ENCODE peak calls at places on chromosomes 7 and 10, in seven cellular contexts. One of them, this sample, is unnamed.

GRCh38 chr7:128274890-128275603 is 34.0 kb downstream of the LEP start:
- DNase-seq in stimulated activated CD8-positive, alpha-beta memory T cell treated with anti-CD3 and anti-CD28 coated beads, Interleukin-4, amount 100 ng/mL, for 1 hour: no peak
- DNase-seq in NCI-H774: no peak
- DNase-seq in effector CD4-positive, alpha-beta T cell: no peak
- DNase-seq in iPS DF 6.9: no peak
- DNase-seq in left ventricle myocardium superior: no peak
- DNase-seq in cardiac muscle cell: no peak
- DNase-seq in this sample: no peak

GRCh38 chr10:8074881-8075280 is 20.4 kb downstream of the GATA3 start:
- DNase-seq in stimulated activated CD8-positive, alpha-beta memory T cell treated with anti-CD3 and anti-CD28 coated beads, Interleukin-4, amount 100 ng/mL, for 1 hour: no peak
- DNase-seq in NCI-H774: no peak
- DNase-seq in effector CD4-positive, alpha-beta T cell: no peak
- DNase-seq in iPS DF 6.9: no peak
- DNase-seq in left ventricle myocardium superior: no peak
- DNase-seq in cardiac muscle cell: no peak
- DNase-seq in this sample: no peak

GRCh38 chr10:10533417-10533816 is 484.3 kb upstream of the CELF2 start:
- DNase-seq in stimulated activated CD8-positive, alpha-beta memory T cell treated with anti-CD3 and anti-CD28 coated beads, Interleukin-4, amount 100 ng/mL, for 1 hour: no peak
- DNase-seq in NCI-H774: no peak
- DNase-seq in effector CD4-positive, alpha-beta T cell: no peak
- DNase-seq in iPS DF 6.9: no peak
- DNase-seq in left ventricle myocardium superior: no peak
- DNase-seq in cardiac muscle cell: no peak
- DNase-seq in this sample: no peak

GRCh38 chr10:29957887-29958330 is 101.5 kb downstream of the JCAD start:
- DNase-seq in stimulated activated CD8-positive, alpha-beta memory T cell treated with anti-CD3 and anti-CD28 coated beads, Interleukin-4, amount 100 ng/mL, for 1 hour: no peak
- DNase-seq in NCI-H774: no peak
- DNase-seq in effector CD4-positive, alpha-beta T cell: no peak
- DNase-seq in iPS DF 6.9: no peak
- DNase-seq in left ventricle myocardium superior: peak
- DNase-seq in cardiac muscle cell: no peak
- DNase-seq in this sample: no peak

GRCh38 chr10:24989867-24990266 is 26.1 kb downstream of the ENKUR start:
- DNase-seq in stimulated activated CD8-positive, alpha-beta memory T cell treated with anti-CD3 and anti-CD28 coated beads, Interleukin-4, amount 100 ng/mL, for 1 hour: no peak
- DNase-seq in NCI-H774: no peak
- DNase-seq in effector CD4-positive, alpha-beta T cell: no peak
- DNase-seq in iPS DF 6.9: no peak
- DNase-seq in left ventricle myocardium superior: no peak
- DNase-seq in cardiac muscle cell: no peak
- DNase-seq in this sample: no peak

GRCh38 chr10:52729259-52730104 is 43.1 kb downstream of the MBL2 start:
- DNase-seq in stimulated activated CD8-positive, alpha-beta memory T cell treated with anti-CD3 and anti-CD28 coated beads, Interleukin-4, amount 100 ng/mL, for 1 hour: no peak
- DNase-seq in NCI-H774: peak
- DNase-seq in effector CD4-positive, alpha-beta T cell: no peak
- DNase-seq in iPS DF 6.9: no peak
- DNase-seq in left ventricle myocardium superior: no peak
- DNase-seq in cardiac muscle cell: peak
- DNase-seq in this sample: no peak

GRCh38 chr10:44985175-44985681 is 6.6 kb upstream of the DEPP1 start:
- DNase-seq in stimulated activated CD8-positive, alpha-beta memory T cell treated with anti-CD3 and anti-CD28 coated beads, Interleukin-4, amount 100 ng/mL, for 1 hour: no peak
- DNase-seq in NCI-H774: no peak
- DNase-seq in effector CD4-positive, alpha-beta T cell: no peak
- DNase-seq in iPS DF 6.9: no peak
- DNase-seq in left ventricle myocardium superior: no peak
- DNase-seq in cardiac muscle cell: no peak
- DNase-seq in this sample: no peak

GRCh38 chr10:84089162-84089561 is 50.1 kb upstream of the GHITM start:
- DNase-seq in stimulated activated CD8-positive, alpha-beta memory T cell treated with anti-CD3 and anti-CD28 coated beads, Interleukin-4, amount 100 ng/mL, for 1 hour: no peak
- DNase-seq in NCI-H774: no peak
- DNase-seq in effector CD4-positive, alpha-beta T cell: no peak
- DNase-seq in iPS DF 6.9: no peak
- DNase-seq in left ventricle myocardium superior: no peak
- DNase-seq in cardiac muscle cell: no peak
- DNase-seq in this sample: no peak

GRCh38 chr7:122219253-122219865 is 75.3 kb upstream of the AASS start:
- DNase-seq in stimulated activated CD8-positive, alpha-beta memory T cell treated with anti-CD3 and anti-CD28 coated beads, Interleukin-4, amount 100 ng/mL, for 1 hour: no peak
- DNase-seq in NCI-H774: no peak
- DNase-seq in effector CD4-positive, alpha-beta T cell: no peak
- DNase-seq in iPS DF 6.9: no peak
- DNase-seq in left ventricle myocardium superior: no peak
- DNase-seq in cardiac muscle cell: peak
- DNase-seq in this sample: no peak

GRCh38 chr10:36704124-36704523 is 421.3 kb upstream of the ANKRD30A start:
- DNase-seq in stimulated activated CD8-positive, alpha-beta memory T cell treated with anti-CD3 and anti-CD28 coated beads, Interleukin-4, amount 100 ng/mL, for 1 hour: no peak
- DNase-seq in NCI-H774: no peak
- DNase-seq in effector CD4-positive, alpha-beta T cell: no peak
- DNase-seq in iPS DF 6.9: no peak
- DNase-seq in left ventricle myocardium superior: no peak
- DNase-seq in cardiac muscle cell: no peak
- DNase-seq in this sample: no peak

GRCh38 chr10:5975641-5976473 is 1.5 kb downstream of the IL15RA start:
- DNase-seq in stimulated activated CD8-positive, alpha-beta memory T cell treated with anti-CD3 and anti-CD28 coated beads, Interleukin-4, amount 100 ng/mL, for 1 hour: no peak
- DNase-seq in NCI-H774: no peak
- DNase-seq in effector CD4-positive, alpha-beta T cell: no peak
- DNase-seq in iPS DF 6.9: no peak
- DNase-seq in left ventricle myocardium superior: peak
- DNase-seq in cardiac muscle cell: no peak
- DNase-seq in this sample: peak

GRCh38 chr10:77177161-77177560 is 460.4 kb downstream of the KCNMA1 start:
- DNase-seq in stimulated activated CD8-positive, alpha-beta memory T cell treated with anti-CD3 and anti-CD28 coated beads, Interleukin-4, amount 100 ng/mL, for 1 hour: no peak
- DNase-seq in NCI-H774: no peak
- DNase-seq in effector CD4-positive, alpha-beta T cell: no peak
- DNase-seq in iPS DF 6.9: no peak
- DNase-seq in left ventricle myocardium superior: no peak
- DNase-seq in cardiac muscle cell: no peak
- DNase-seq in this sample: no peak

GRCh38 chr7:131692131-131692960 is 135.9 kb upstream of the PODXL start:
- DNase-seq in stimulated activated CD8-positive, alpha-beta memory T cell treated with anti-CD3 and anti-CD28 coated beads, Interleukin-4, amount 100 ng/mL, for 1 hour: no peak
- DNase-seq in NCI-H774: peak
- DNase-seq in effector CD4-positive, alpha-beta T cell: no peak
- DNase-seq in iPS DF 6.9: peak
- DNase-seq in left ventricle myocardium superior: peak
- DNase-seq in cardiac muscle cell: peak
- DNase-seq in this sample: no peak

GRCh38 chr7:44633254-44634186 is 27.1 kb downstream of the OGDH start:
- DNase-seq in stimulated activated CD8-positive, alpha-beta memory T cell treated with anti-CD3 and anti-CD28 coated beads, Interleukin-4, amount 100 ng/mL, for 1 hour: no peak
- DNase-seq in NCI-H774: no peak
- DNase-seq in effector CD4-positive, alpha-beta T cell: peak
- DNase-seq in iPS DF 6.9: no peak
- DNase-seq in left ventricle myocardium superior: peak
- DNase-seq in cardiac muscle cell: no peak
- DNase-seq in this sample: peak

GRCh38 chr10:75099952-75100763 is 11.3 kb upstream of the SAMD8 start:
- DNase-seq in stimulated activated CD8-positive, alpha-beta memory T cell treated with anti-CD3 and anti-CD28 coated beads, Interleukin-4, amount 100 ng/mL, for 1 hour: peak
- DNase-seq in NCI-H774: peak
- DNase-seq in effector CD4-positive, alpha-beta T cell: peak
- DNase-seq in iPS DF 6.9: no peak
- DNase-seq in left ventricle myocardium superior: peak
- DNase-seq in cardiac muscle cell: peak
- DNase-seq in this sample: peak

GRCh38 chr7:157699357-157700013 is 362.7 kb downstream of the DNAJB6 start:
- DNase-seq in stimulated activated CD8-positive, alpha-beta memory T cell treated with anti-CD3 and anti-CD28 coated beads, Interleukin-4, amount 100 ng/mL, for 1 hour: no peak
- DNase-seq in NCI-H774: no peak
- DNase-seq in effector CD4-positive, alpha-beta T cell: no peak
- DNase-seq in iPS DF 6.9: no peak
- DNase-seq in left ventricle myocardium superior: no peak
- DNase-seq in cardiac muscle cell: no peak
- DNase-seq in this sample: no peak

GRCh38 chr7:1961776-1962276 is 270.9 kb downstream of the MAD1L1 start:
- DNase-seq in stimulated activated CD8-positive, alpha-beta memory T cell treated with anti-CD3 and anti-CD28 coated beads, Interleukin-4, amount 100 ng/mL, for 1 hour: no peak
- DNase-seq in NCI-H774: no peak
- DNase-seq in effector CD4-positive, alpha-beta T cell: peak
- DNase-seq in iPS DF 6.9: no peak
- DNase-seq in left ventricle myocardium superior: no peak
- DNase-seq in cardiac muscle cell: no peak
- DNase-seq in this sample: no peak

GRCh38 chr7:46486264-46487206 is 565.5 kb upstream of the IGFBP3 start:
- DNase-seq in stimulated activated CD8-positive, alpha-beta memory T cell treated with anti-CD3 and anti-CD28 coated beads, Interleukin-4, amount 100 ng/mL, for 1 hour: no peak
- DNase-seq in NCI-H774: no peak
- DNase-seq in effector CD4-positive, alpha-beta T cell: no peak
- DNase-seq in iPS DF 6.9: no peak
- DNase-seq in left ventricle myocardium superior: peak
- DNase-seq in cardiac muscle cell: no peak
- DNase-seq in this sample: no peak

GRCh38 chr10:7622969-7623368 is 43.8 kb downstream of the ITIH5 start:
- DNase-seq in stimulated activated CD8-positive, alpha-beta memory T cell treated with anti-CD3 and anti-CD28 coated beads, Interleukin-4, amount 100 ng/mL, for 1 hour: no peak
- DNase-seq in NCI-H774: peak
- DNase-seq in effector CD4-positive, alpha-beta T cell: no peak
- DNase-seq in iPS DF 6.9: peak
- DNase-seq in left ventricle myocardium superior: peak
- DNase-seq in cardiac muscle cell: peak
- DNase-seq in this sample: no peak

GRCh38 chr10:90175161-90175681 is 473.8 kb downstream of the KIF20B start:
- DNase-seq in stimulated activated CD8-positive, alpha-beta memory T cell treated with anti-CD3 and anti-CD28 coated beads, Interleukin-4, amount 100 ng/mL, for 1 hour: no peak
- DNase-seq in NCI-H774: no peak
- DNase-seq in effector CD4-positive, alpha-beta T cell: no peak
- DNase-seq in iPS DF 6.9: no peak
- DNase-seq in left ventricle myocardium superior: peak
- DNase-seq in cardiac muscle cell: no peak
- DNase-seq in this sample: no peak

GRCh38 chr10:105950410-105950809 is 1214.1 kb downstream of the SORCS1 start:
- DNase-seq in stimulated activated CD8-positive, alpha-beta memory T cell treated with anti-CD3 and anti-CD28 coated beads, Interleukin-4, amount 100 ng/mL, for 1 hour: no peak
- DNase-seq in NCI-H774: no peak
- DNase-seq in effector CD4-positive, alpha-beta T cell: no peak
- DNase-seq in iPS DF 6.9: no peak
- DNase-seq in left ventricle myocardium superior: peak
- DNase-seq in cardiac muscle cell: peak
- DNase-seq in this sample: no peak

GRCh38 chr10:127506094-127506493 is 43.0 kb upstream of the NPS start:
- DNase-seq in stimulated activated CD8-positive, alpha-beta memory T cell treated with anti-CD3 and anti-CD28 coated beads, Interleukin-4, amount 100 ng/mL, for 1 hour: no peak
- DNase-seq in NCI-H774: no peak
- DNase-seq in effector CD4-positive, alpha-beta T cell: no peak
- DNase-seq in iPS DF 6.9: no peak
- DNase-seq in left ventricle myocardium superior: no peak
- DNase-seq in cardiac muscle cell: no peak
- DNase-seq in this sample: no peak

GRCh38 chr7:121480058-121480457 is 84.0 kb upstream of the FAM3C start:
- DNase-seq in stimulated activated CD8-positive, alpha-beta memory T cell treated with anti-CD3 and anti-CD28 coated beads, Interleukin-4, amount 100 ng/mL, for 1 hour: no peak
- DNase-seq in NCI-H774: no peak
- DNase-seq in effector CD4-positive, alpha-beta T cell: no peak
- DNase-seq in iPS DF 6.9: no peak
- DNase-seq in left ventricle myocardium superior: no peak
- DNase-seq in cardiac muscle cell: no peak
- DNase-seq in this sample: no peak

GRCh38 chr10:49009231-49009979 is 69.8 kb upstream of the LRRC18 start:
- DNase-seq in stimulated activated CD8-positive, alpha-beta memory T cell treated with anti-CD3 and anti-CD28 coated beads, Interleukin-4, amount 100 ng/mL, for 1 hour: no peak
- DNase-seq in NCI-H774: no peak
- DNase-seq in effector CD4-positive, alpha-beta T cell: no peak
- DNase-seq in iPS DF 6.9: no peak
- DNase-seq in left ventricle myocardium superior: no peak
- DNase-seq in cardiac muscle cell: no peak
- DNase-seq in this sample: no peak

GRCh38 chr7:131057015-131057518 is 270.6 kb upstream of the MKLN1 start:
- DNase-seq in stimulated activated CD8-positive, alpha-beta memory T cell treated with anti-CD3 and anti-CD28 coated beads, Interleukin-4, amount 100 ng/mL, for 1 hour: no peak
- DNase-seq in NCI-H774: no peak
- DNase-seq in effector CD4-positive, alpha-beta T cell: no peak
- DNase-seq in iPS DF 6.9: no peak
- DNase-seq in left ventricle myocardium superior: no peak
- DNase-seq in cardiac muscle cell: no peak
- DNase-seq in this sample: peak

GRCh38 chr7:130887182-130888016 is 153.4 kb upstream of the KLF14 start:
- DNase-seq in stimulated activated CD8-positive, alpha-beta memory T cell treated with anti-CD3 and anti-CD28 coated beads, Interleukin-4, amount 100 ng/mL, for 1 hour: no peak
- DNase-seq in NCI-H774: no peak
- DNase-seq in effector CD4-positive, alpha-beta T cell: no peak
- DNase-seq in iPS DF 6.9: no peak
- DNase-seq in left ventricle myocardium superior: no peak
- DNase-seq in cardiac muscle cell: no peak
- DNase-seq in this sample: no peak

GRCh38 chr7:96332325-96332724 is 10.4 kb upstream of the SLC25A13 start:
- DNase-seq in stimulated activated CD8-positive, alpha-beta memory T cell treated with anti-CD3 and anti-CD28 coated beads, Interleukin-4, amount 100 ng/mL, for 1 hour: no peak
- DNase-seq in NCI-H774: no peak
- DNase-seq in effector CD4-positive, alpha-beta T cell: no peak
- DNase-seq in iPS DF 6.9: no peak
- DNase-seq in left ventricle myocardium superior: no peak
- DNase-seq in cardiac muscle cell: no peak
- DNase-seq in this sample: no peak

GRCh38 chr10:128529225-128529624 is 403.0 kb upstream of the MKI67 start:
- DNase-seq in stimulated activated CD8-positive, alpha-beta memory T cell treated with anti-CD3 and anti-CD28 coated beads, Interleukin-4, amount 100 ng/mL, for 1 hour: no peak
- DNase-seq in NCI-H774: no peak
- DNase-seq in effector CD4-positive, alpha-beta T cell: no peak
- DNase-seq in iPS DF 6.9: no peak
- DNase-seq in left ventricle myocardium superior: no peak
- DNase-seq in cardiac muscle cell: no peak
- DNase-seq in this sample: no peak

GRCh38 chr10:77247076-77247561 is 390.5 kb downstream of the KCNMA1 start:
- DNase-seq in stimulated activated CD8-positive, alpha-beta memory T cell treated with anti-CD3 and anti-CD28 coated beads, Interleukin-4, amount 100 ng/mL, for 1 hour: no peak
- DNase-seq in NCI-H774: no peak
- DNase-seq in effector CD4-positive, alpha-beta T cell: no peak
- DNase-seq in iPS DF 6.9: no peak
- DNase-seq in left ventricle myocardium superior: no peak
- DNase-seq in cardiac muscle cell: no peak
- DNase-seq in this sample: no peak

GRCh38 chr7:94088560-94088959 is 84.4 kb upstream of the BET1 start:
- DNase-seq in stimulated activated CD8-positive, alpha-beta memory T cell treated with anti-CD3 and anti-CD28 coated beads, Interleukin-4, amount 100 ng/mL, for 1 hour: no peak
- DNase-seq in NCI-H774: no peak
- DNase-seq in effector CD4-positive, alpha-beta T cell: no peak
- DNase-seq in iPS DF 6.9: no peak
- DNase-seq in left ventricle myocardium superior: no peak
- DNase-seq in cardiac muscle cell: no peak
- DNase-seq in this sample: no peak

GRCh38 chr10:133565441-133566294 is at the start of gene SYCE1:
- DNase-seq in stimulated activated CD8-positive, alpha-beta memory T cell treated with anti-CD3 and anti-CD28 coated beads, Interleukin-4, amount 100 ng/mL, for 1 hour: no peak
- DNase-seq in NCI-H774: no peak
- DNase-seq in effector CD4-positive, alpha-beta T cell: no peak
- DNase-seq in iPS DF 6.9: no peak
- DNase-seq in left ventricle myocardium superior: peak
- DNase-seq in cardiac muscle cell: no peak
- DNase-seq in this sample: peak

GRCh38 chr7:127938588-127938987 is 92.6 kb downstream of the LRRC4 start:
- DNase-seq in stimulated activated CD8-positive, alpha-beta memory T cell treated with anti-CD3 and anti-CD28 coated beads, Interleukin-4, amount 100 ng/mL, for 1 hour: no peak
- DNase-seq in NCI-H774: no peak
- DNase-seq in effector CD4-positive, alpha-beta T cell: no peak
- DNase-seq in iPS DF 6.9: no peak
- DNase-seq in left ventricle myocardium superior: no peak
- DNase-seq in cardiac muscle cell: no peak
- DNase-seq in this sample: no peak